ENCODE peak calls at places on chromosomes 3 and 15, in six cellular contexts. A is IMR-90; Q is HepG2; N is K562; K is MM.1S; Y is CD4-positive, alpha-beta T cell. V is an unnamed sample. For H3K9me3, the result is how much of the 10 kb centered on the place peaks cover.

GRCh38 chr15:67024322-67024997 is 40.9 kb upstream of the SMAD3 start:
- DNase-seq in A (peak), K (peak), Q (peak), Y (no peak), N (peak), V (no peak)

GRCh38 chr3:14461748-14462324 is 59.4 kb downstream of the SLC6A6 start:
- DNase-seq in Y (peak), N (peak), A (peak), Q (peak), K (peak), V (no peak)

GRCh38 chr15:59255647-59256380 is 49.2 kb downstream of the LDHAL6B start:
- DNase-seq in Q (peak), A (peak), K (no peak), Y (no peak), N (peak), V (no peak)

GRCh38 chr15:43218908-43219706 is 1.7 kb downstream of the EPB42 start:
- DNase-seq in A (peak), Q (no peak), Y (no peak), K (no peak), N (peak), V (no peak)

GRCh38 chr3:48879994-48880377 is 18.7 kb downstream of the SLC25A20 start:
- DNase-seq in Q (no peak), A (no peak), K (no peak), N (no peak), Y (no peak), V (no peak)

GRCh38 chr3:42182555-42182954 is 83.4 kb downstream of the CCK start:
- DNase-seq in Q (no peak), N (no peak), Y (no peak), K (no peak), A (peak), V (no peak)

GRCh38 chr3:66885326-66886000 is 112.6 kb upstream of the KBTBD8 start:
- DNase-seq in K (no peak), A (peak), Q (no peak), Y (no peak), N (no peak), V (no peak)

GRCh38 chr15:57550640-57551039 is 41.1 kb upstream of the MYZAP start:
- DNase-seq in Y (no peak), Q (no peak), A (no peak), K (no peak), N (no peak), V (no peak)

GRCh38 chr3:48409291-48410201 is 20.3 kb downstream of the PLXNB1 start:
- DNase-seq in K (no peak), A (no peak), N (no peak), Q (no peak), Y (no peak), V (peak)

GRCh38 chr15:56052389-56053045 is 59.1 kb upstream of the NEDD4 start:
- DNase-seq in A (peak), Y (no peak), N (peak), K (peak), Q (peak), V (no peak)

GRCh38 chr15:25181290-25182097 is 226.7 kb downstream of the SNRPN start:
- DNase-seq in N (no peak), A (no peak), Y (no peak), K (no peak), Q (no peak), V (peak)

GRCh38 chr15:25183581-25184330 is 229.0 kb downstream of the SNRPN start:
- DNase-seq in A (no peak), Y (no peak), N (no peak), Q (no peak), K (no peak), V (peak)

GRCh38 chr15:25184356-25185155 is 229.8 kb downstream of the SNRPN start:
- DNase-seq in N (no peak), Q (no peak), A (no peak), Y (no peak), K (no peak), V (no peak)

GRCh38 chr15:25182098-25182478 is 227.3 kb downstream of the SNRPN start:
- DNase-seq in A (no peak), N (no peak), Y (no peak), Q (no peak), K (no peak), V (no peak)

DNA sequence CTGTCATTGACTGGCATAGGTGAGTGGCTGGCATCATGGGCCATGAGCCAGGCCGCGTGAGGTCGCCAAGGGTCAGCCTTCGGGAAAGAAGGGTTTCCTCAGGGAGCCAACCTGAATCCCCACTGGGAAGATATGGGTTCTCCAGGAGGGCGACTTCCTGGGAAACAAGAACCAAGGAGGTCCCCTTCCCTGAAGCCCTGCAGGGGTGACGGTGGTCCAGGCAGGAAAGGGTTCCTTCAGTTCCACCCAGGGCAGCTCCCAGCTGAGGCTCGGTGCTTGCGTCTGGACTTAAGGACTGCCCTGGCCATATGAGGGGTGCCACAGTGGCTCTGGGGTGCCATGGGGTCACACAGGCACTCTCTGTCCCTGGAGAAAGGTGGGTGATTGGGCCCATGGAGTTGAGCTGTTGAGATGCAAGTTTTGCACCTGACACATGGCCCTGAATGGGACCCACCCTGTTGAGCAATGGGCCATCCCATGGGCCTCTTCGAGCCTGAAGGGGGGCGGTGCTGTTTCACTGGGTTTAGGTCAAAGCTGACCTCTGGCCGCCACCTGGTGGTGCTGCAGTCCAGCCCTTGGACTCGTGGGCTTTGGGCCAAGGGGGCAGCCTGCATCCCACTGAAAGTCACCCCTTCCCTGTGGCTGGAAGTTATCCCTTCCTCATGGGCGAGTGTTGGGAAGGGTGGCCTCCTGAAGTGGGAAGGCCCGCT is 228.1 kb downstream of the SNRPN start:
- DNase-seq in Y (no peak), N (no peak), A (no peak), K (no peak), Q (no peak), V (peak)
- H3K9me3 ChIP-seq in Y (under half), N (under half), A (half or more), K (under half), Q (half or more), V (under half)

DNA sequence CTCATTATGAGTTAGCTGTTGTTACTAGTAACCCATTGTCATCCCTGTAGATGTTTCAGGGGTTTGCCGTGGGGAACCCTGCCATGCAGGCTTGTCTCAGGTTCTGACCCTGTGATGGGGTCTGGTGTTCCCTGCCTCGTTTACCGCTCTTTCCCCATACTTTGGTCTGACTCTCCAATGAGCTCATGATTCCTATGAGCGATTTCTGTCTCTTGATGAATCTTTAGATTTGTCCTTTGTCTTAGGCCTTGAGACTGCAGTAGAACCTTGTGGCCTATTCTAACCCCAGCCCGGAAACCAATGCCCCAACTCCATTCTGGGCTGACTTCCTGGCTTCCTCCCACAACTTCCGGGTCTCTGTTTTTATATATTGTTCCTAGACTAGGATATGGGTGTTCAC is 11.3 kb upstream of the IQGAP1 start:
- DNase-seq in Q (no peak), K (peak), Y (peak), A (no peak), N (no peak), V (peak)
- H3K9me3 ChIP-seq in Q (under half), K (under half), Y (under half), A (under half), N (under half), V (under half)

DNA sequence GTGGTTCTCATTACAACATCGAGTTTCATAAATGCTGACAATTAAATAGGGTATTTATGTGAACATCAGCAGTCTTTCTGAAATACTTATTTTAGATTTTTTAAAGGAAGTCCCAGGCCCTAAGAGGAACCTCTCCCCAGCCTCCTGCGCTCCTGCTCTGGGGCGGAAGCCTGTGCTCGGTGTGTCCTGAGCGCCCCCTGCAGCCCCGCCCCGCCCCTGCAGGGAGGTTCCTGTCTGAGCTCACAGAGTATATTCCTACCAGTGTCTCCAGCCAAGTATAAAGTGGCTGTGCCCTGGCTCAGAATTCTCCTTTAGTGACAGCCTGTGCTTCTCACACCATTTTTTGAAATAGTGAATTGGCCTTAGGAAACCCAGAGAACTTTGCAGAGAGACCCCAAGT is 567.9 kb downstream of the GOLGA6L6 start:
- DNase-seq in Q (no peak), N (peak), Y (no peak), K (peak), A (no peak), V (no peak)
- H3K9me3 ChIP-seq in Q (under half), N (under half), Y (under half), K (under half), A (under half), V (under half)

GRCh38 chr3:110667216-110667615 is 404.4 kb upstream of the NECTIN3 start:
- DNase-seq in A (no peak), Q (no peak), K (no peak), N (no peak), Y (no peak), V (no peak)
- H3K9me3 ChIP-seq in A (under half), Q (under half), K (under half), N (under half), Y (under half), V (under half)